ENCODE peak calls at places on chromosomes 11 and 22, in four cellular contexts. Q is astrocyte, N is aorta, Z is left ventricle myocardium inferior. B is an unnamed sample.

GRCh38 chr11:27468643-27469332 is 3.8 kb downstream of the LGR4 start:
- DNase-seq in N (no peak), Q (peak; percentile 75), Z (no peak), B (no peak)

GRCh38 chr22:46564084-46564714 is 26.8 kb upstream of the CELSR1 start:
- DNase-seq in Q (no peak), N (no peak), Z (peak; percentile 53), B (no peak)

GRCh38 chr22:49577168-49578060 is 250.3 kb downstream of the BRD1 start:
- DNase-seq in Z (no peak), N (no peak), Q (no peak), B (peak; percentile 33)

GRCh38 chr11:73257342-73258103 is 14.6 kb upstream of the P2RY6 start:
- DNase-seq in Z (no peak), Q (peak; percentile 97), N (peak; percentile 91), B (peak; percentile 68)

GRCh38 chr11:20099527-20099926 is 60.7 kb downstream of the DBX1 start:
- DNase-seq in Q (no peak), N (no peak), Z (no peak), B (no peak)

GRCh38 chr22:30890689-30891442 is 77.7 kb downstream of the MORC2 start:
- DNase-seq in Q (no peak), N (no peak), Z (peak; percentile 16), B (no peak)

GRCh38 chr11:30635401-30635989 is 49.3 kb upstream of the MPPED2 start:
- DNase-seq in Q (peak; percentile 10), Z (no peak), N (no peak), B (no peak)

GRCh38 chr11:129917231-129917630 is 21.9 kb upstream of the NFRKB start:
- DNase-seq in Q (peak; percentile 23), Z (no peak), N (no peak), B (no peak)

GRCh38 chr22:17931400-17931825 is 92.9 kb downstream of the MICAL3 start:
- DNase-seq in N (peak; percentile 62), Q (no peak), Z (peak; percentile 73), B (no peak)

GRCh38 chr11:68855205-68855978 is 13.7 kb upstream of the CPT1A start:
- DNase-seq in Q (peak; percentile 37), N (peak; percentile 83), Z (peak; percentile 63), B (peak; percentile 58)

GRCh38 chr11:13008625-13009475 is at the start of gene RASSF10:
- DNase-seq in Q (peak; percentile 49), Z (peak; percentile 42), N (no peak), B (peak; percentile 90)

GRCh38 chr11:121700968-121701367 is 248.2 kb upstream of the SORL1-AS1 start:
- DNase-seq in Z (no peak), N (no peak), Q (no peak), B (no peak)

GRCh38 chr11:120750647-120751419 is 239.3 kb downstream of the GRIK4 start:
- DNase-seq in Z (no peak), Q (no peak), N (no peak), B (no peak)

GRCh38 chr11:119051440-119052162 is 5.4 kb downstream of the HYOU1 start:
- DNase-seq in Q (no peak), N (no peak), Z (no peak), B (no peak)

GRCh38 chr22:49934144-49934890 is 15.9 kb downstream of the CRELD2 start:
- DNase-seq in N (peak; percentile 80), Q (peak; percentile 44), Z (peak; percentile 76), B (peak; percentile 88)

GRCh38 chr11:116485425-116485824 is 287.4 kb downstream of the BUD13 start:
- DNase-seq in N (no peak), Z (no peak), Q (no peak), B (no peak)

GRCh38 chr11:124769804-124770774 is 8.0 kb upstream of the ESAM start:
- DNase-seq in Z (no peak), Q (peak; percentile 25), N (no peak), B (no peak)

GRCh38 chr22:18994780-18995711 is 59.0 kb upstream of the PRODH start:
- DNase-seq in N (no peak), Z (no peak), Q (no peak), B (no peak)

GRCh38 chr11:130611791-130612251 is 163.4 kb downstream of the ADAMTS15 start:
- DNase-seq in Q (peak; percentile 81), N (no peak), Z (no peak), B (no peak)

GRCh38 chr11:10108901-10109665 is 184.9 kb downstream of the SBF2 start:
- DNase-seq in N (no peak), Z (no peak), Q (peak; percentile 5), B (no peak)

GRCh38 chr11:26109658-26110393 is 222.1 kb upstream of the ANO3 start:
- DNase-seq in Z (no peak), Q (no peak), N (no peak), B (no peak)

GRCh38 chr11:26112190-26112715 is 219.7 kb upstream of the ANO3 start:
- DNase-seq in Z (no peak), N (no peak), Q (no peak), B (no peak)

GRCh38 chr11:26105762-26106423 is 226.0 kb upstream of the ANO3 start:
- DNase-seq in Z (no peak), N (no peak), Q (no peak), B (no peak)

GRCh38 chr11:26102325-26102724 is 229.6 kb upstream of the ANO3 start:
- DNase-seq in Q (no peak), N (no peak), Z (no peak), B (no peak)

GRCh38 chr11:26106713-26107112 is 225.2 kb upstream of the ANO3 start:
- DNase-seq in Z (no peak), Q (no peak), N (no peak), B (no peak)
- H3K4me3 ChIP-seq in Z (no peak overlapping the region), Q (no peak overlapping the region), N (no peak overlapping the region), B (no peak overlapping the region)

GRCh38 chr22:37453696-37454095 is 26.4 kb upstream of the ELFN2 start:
- DNase-seq in Z (no peak), N (no peak), Q (no peak), B (no peak)

GRCh38 chr22:37455896-37456295 is 28.6 kb upstream of the ELFN2 start:
- DNase-seq in N (no peak), Q (peak; percentile 20), Z (no peak), B (no peak)

GRCh38 chr22:37456351-37456750 is 29.1 kb upstream of the ELFN2 start:
- DNase-seq in Q (no peak), Z (no peak), N (no peak), B (no peak)

GRCh38 chr22:37457093-37457893 is 28.9 kb downstream of the MFNG start:
- DNase-seq in Z (peak; percentile 62), Q (no peak), N (peak; percentile 71), B (peak; percentile 79)

GRCh38 chr22:37454857-37455686 is 27.8 kb upstream of the ELFN2 start:
- DNase-seq in Z (no peak), Q (peak; percentile 94), N (no peak), B (peak; percentile 59)
- H3K4me1 ChIP-seq in Z (no peaks in the 10 kb centered on the region), Q (peaks cover 22% of the 10 kb centered on the region), N (no peaks in the 10 kb centered on the region), B (peaks cover 8% of the 10 kb centered on the region)

GRCh38 chr11:65315204-65315865 is 669 bp downstream of the CDC42EP2 start:
- DNase-seq in N (peak; percentile 84), Q (no peak), Z (peak; percentile 82), B (peak; percentile 87)

GRCh38 chr11:65316979-65317786 is 2.5 kb downstream of the CDC42EP2 start:
- DNase-seq in N (peak; percentile 70), Q (peak; percentile 65), Z (peak; percentile 85), B (peak; percentile 71)

GRCh38 chr11:65314501-65315203 is at the start of gene CDC42EP2:
- DNase-seq in Z (peak; percentile 91), N (peak; percentile 88), Q (peak; percentile 51), B (peak; percentile 92)

GRCh38 chr11:65315866-65316233 is 1.2 kb downstream of the CDC42EP2 start:
- DNase-seq in Q (no peak), N (no peak), Z (no peak), B (no peak)

DNA sequence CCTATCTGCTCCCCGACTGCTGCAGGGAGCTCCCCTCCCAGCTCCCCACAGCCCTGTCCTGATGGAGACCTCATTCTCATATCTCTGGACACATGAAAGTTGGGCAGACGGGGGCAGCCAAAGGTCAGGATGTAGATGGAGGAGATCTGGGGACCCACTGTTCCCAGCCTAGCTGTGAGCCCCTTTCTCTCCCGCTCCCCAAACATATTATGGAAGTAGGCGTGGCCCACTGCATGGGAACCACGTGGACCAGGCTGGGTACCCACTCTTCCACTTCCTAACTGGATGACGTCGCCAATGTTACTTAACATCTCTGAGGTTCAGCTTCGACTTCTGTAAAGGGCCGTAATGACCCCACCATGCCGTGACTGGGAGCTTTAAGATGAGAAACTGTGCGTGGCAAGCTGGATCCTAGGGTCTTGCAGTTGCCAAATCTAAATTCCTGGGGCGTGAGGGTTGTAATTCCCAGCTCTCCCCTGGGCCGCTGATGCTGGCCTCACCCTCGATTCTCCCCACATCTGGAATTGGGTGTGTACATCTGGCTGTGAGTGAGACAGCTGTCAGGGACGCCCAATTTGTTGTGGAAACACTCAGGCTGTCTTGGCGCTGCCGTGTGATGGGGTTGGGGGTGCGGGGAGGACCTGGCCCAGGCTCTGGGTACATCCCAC is 1.8 kb downstream of the CDC42EP2 start:
- DNase-seq in Q (peak; percentile 83), N (no peak), Z (peak; percentile 64), B (peak; percentile 53)
- H3K4me3 ChIP-seq in Q (peak overlapping the region; percentile 74), N (no peak overlapping the region), Z (peak overlapping the region; percentile 90), B (peak overlapping the region; percentile 100)

GRCh38 chr22:23534851-23535717 is 45.0 kb downstream of the IGLL1 start:
- DNase-seq in N (no peak), Q (no peak), Z (no peak), B (peak; percentile 41)
- H3K4me1 ChIP-seq in N (no peaks in the 10 kb centered on the region), Q (no peaks in the 10 kb centered on the region), Z (peaks cover 5% of the 10 kb centered on the region), B (peaks cover 21% of the 10 kb centered on the region)

GRCh38 chr11:35142481-35143207 is 3.7 kb downstream of the CD44 start:
- DNase-seq in N (no peak), Z (no peak), Q (peak; percentile 87), B (no peak)

GRCh38 chr11:35145249-35145648 is 6.3 kb downstream of the CD44 start:
- DNase-seq in Q (peak; percentile 61), N (peak; percentile 54), Z (no peak), B (no peak)

GRCh38 chr11:35144811-35145210 is 5.8 kb downstream of the CD44 start:
- DNase-seq in N (no peak), Q (peak; percentile 70), Z (no peak), B (no peak)

GRCh38 chr11:35143509-35144102 is 4.6 kb downstream of the CD44 start:
- DNase-seq in Q (no peak), Z (no peak), N (no peak), B (no peak)

GRCh38 chr11:35144103-35144741 is 5.3 kb downstream of the CD44 start:
- DNase-seq in Z (no peak), Q (peak; percentile 84), N (peak; percentile 56), B (no peak)
- H3K4me3 ChIP-seq in Z (no peak overlapping the region), Q (peak overlapping the region; percentile 91), N (no peak overlapping the region), B (peak overlapping the region; percentile 24)

GRCh38 chr22:44661659-44662569 is 40.1 kb upstream of the PRR5 start:
- DNase-seq in N (no peak), Q (no peak), Z (no peak), B (peak; percentile 22)
- H3K4me1 ChIP-seq in N (no peaks in the 10 kb centered on the region), Q (peaks cover 11% of the 10 kb centered on the region), Z (peaks cover 31% of the 10 kb centered on the region), B (peaks cover 34% of the 10 kb centered on the region)

GRCh38 chr11:67071420-67072284 is 15.0 kb downstream of the RHOD start:
- DNase-seq in Z (peak; percentile 80), N (peak; percentile 81), Q (peak; percentile 32), B (peak; percentile 89)
- H3K4me3 ChIP-seq in Z (peak overlapping the region; percentile 63), N (no peak overlapping the region), Q (peak overlapping the region; percentile 33), B (peak overlapping the region; percentile 47)

B was measured in lower lobe of right lung.